ENCODE peak calls at places on chromosomes 11 and 22, in five cellular contexts. H is effector memory CD4-positive, alpha-beta T cell; J is CD8-positive, alpha-beta T cell; K is prostate gland; R is body of pancreas. F is an unnamed sample. For H3K4me1, the result is how much of the 10 kb centered on the place peaks cover.

GRCh38 chr11:72969894-72970335 is 155.7 kb downstream of the ATG16L2 start:
- DNase-seq in H (no peak), J (no peak), K (no peak), R (no peak), F (peak)

GRCh38 chr22:36409911-36410756 is 22.4 kb upstream of the MYH9 start:
- DNase-seq in H (peak), J (peak), K (peak), R (peak), F (peak)

GRCh38 chr11:19474211-19474610 is 233.5 kb upstream of the E2F8 start:
- DNase-seq in H (no peak), J (no peak), K (no peak), R (no peak), F (no peak)

GRCh38 chr22:30348837-30349236 is 7.9 kb downstream of the SF3A1 start:
- DNase-seq in H (no peak), J (no peak), K (no peak), R (no peak), F (no peak)

GRCh38 chr22:48889887-48890692 is 937.6 kb downstream of the BRD1 start:
- DNase-seq in H (no peak), J (no peak), K (no peak), R (no peak), F (no peak)

GRCh38 chr11:13963169-13963948 is 836 bp downstream of the SPON1 start:
- DNase-seq in H (no peak), J (peak), K (no peak), R (no peak), F (peak)

GRCh38 chr22:22933100-22933806 is 45.6 kb downstream of the IGLL5 start:
- DNase-seq in H (no peak), J (no peak), K (no peak), R (no peak), F (no peak)

GRCh38 chr11:10709299-10710086 is 15.9 kb upstream of the IRAG1 start:
- DNase-seq in H (no peak), J (no peak), K (no peak), R (no peak), F (no peak)

GRCh38 chr11:69417211-69418085 is 64.0 kb upstream of the LINC01488 start:
- DNase-seq in H (no peak), J (no peak), K (no peak), R (peak), F (no peak)

GRCh38 chr22:43319661-43320486 is 23.3 kb downstream of the SCUBE1 start:
- DNase-seq in H (no peak), J (no peak), K (no peak), R (no peak), F (no peak)

GRCh38 chr11:125284209-125284608 is 119.7 kb downstream of the PKNOX2 start:
- DNase-seq in H (no peak), J (no peak), K (no peak), R (no peak), F (no peak)

GRCh38 chr11:115128226-115128625 is 376.0 kb downstream of the CADM1 start:
- DNase-seq in H (no peak), J (no peak), K (no peak), R (no peak), F (no peak)

GRCh38 chr11:1469287-1469910 is 17.2 kb downstream of the MOB2 start:
- DNase-seq in H (no peak), J (no peak), K (no peak), R (no peak), F (no peak)

GRCh38 chr11:122494171-122494570 is 161.4 kb upstream of the UBASH3B start:
- DNase-seq in H (no peak), J (no peak), K (no peak), R (no peak), F (no peak)

GRCh38 chr11:65849366-65849765 is 8.6 kb downstream of the CFL1 start:
- DNase-seq in H (no peak), J (no peak), K (no peak), R (no peak), F (no peak)

GRCh38 chr11:67071420-67072284 is 15.0 kb downstream of the RHOD start:
- DNase-seq in H (peak), J (peak), K (peak), R (peak), F (peak)

GRCh38 chr11:121040614-121041002 is 16.7 kb downstream of the TBCEL start:
- DNase-seq in H (no peak), J (no peak), K (no peak), R (no peak), F (no peak)

DNA sequence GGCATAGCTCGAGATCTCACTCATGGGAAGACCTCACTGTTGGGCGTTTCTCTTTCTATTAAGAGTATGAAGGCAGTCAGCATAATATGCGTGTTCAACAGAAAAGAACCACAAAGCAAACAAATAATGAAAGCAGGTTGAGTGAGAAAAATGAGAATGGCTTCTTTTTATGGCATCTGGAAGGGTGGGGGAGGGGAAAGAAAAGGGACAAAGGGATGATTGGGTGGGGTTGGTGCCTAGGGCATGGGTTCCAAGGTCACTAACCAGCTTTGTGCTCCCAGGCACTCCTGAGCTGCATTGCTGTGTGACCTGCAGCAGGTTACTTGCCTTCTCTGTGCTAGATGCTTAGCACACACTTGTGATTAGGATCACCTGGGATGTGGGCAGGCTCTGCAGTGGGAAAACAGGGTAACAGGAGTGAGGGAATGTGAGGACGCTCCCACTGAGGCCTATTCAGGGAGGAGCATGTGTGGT is 74.6 kb downstream of the KIAA1671 start:
- DNase-seq in H (no peak), J (no peak), K (no peak), R (no peak), F (no peak)
- H3K27ac ChIP-seq in H (no peak), J (no peak), K (no peak), R (no peak), F (no peak)

GRCh38 chr11:119316729-119317591 is at the start of gene MCAM:
- DNase-seq in H (no peak), J (no peak), K (no peak), R (peak), F (no peak)

GRCh38 chr11:119315139-119316016 is 1.6 kb downstream of the MCAM start:
- DNase-seq in H (no peak), J (peak), K (no peak), R (peak), F (peak)

GRCh38 chr11:119317592-119318239 is 786 bp upstream of the MCAM start:
- DNase-seq in H (no peak), J (no peak), K (no peak), R (no peak), F (no peak)

GRCh38 chr11:119314748-119315138 is 2.2 kb downstream of the MCAM start:
- DNase-seq in H (no peak), J (no peak), K (no peak), R (no peak), F (no peak)

GRCh38 chr11:119316017-119316728 is 757 bp downstream of the MCAM start:
- DNase-seq in H (no peak), J (no peak), K (no peak), R (peak), F (no peak)
- H3K4me3 ChIP-seq in H (peak), J (peak), K (peak), R (no peak), F (peak)

GRCh38 chr22:19754701-19755144 is 5.9 kb upstream of the TBX1 start:
- DNase-seq in H (no peak), J (no peak), K (no peak), R (no peak), F (no peak)
- H3K4me1 ChIP-seq in H (under half), J (under half), K (under half), R (under half), F (under half)

GRCh38 chr22:17434856-17435255 is 65.6 kb downstream of the CECR2 start:
- DNase-seq in H (no peak), J (no peak), K (no peak), R (no peak), F (no peak)

GRCh38 chr22:17436382-17436951 is 67.2 kb downstream of the CECR2 start:
- DNase-seq in H (no peak), J (no peak), K (no peak), R (no peak), F (no peak)

GRCh38 chr22:17435375-17435774 is 66.1 kb downstream of the CECR2 start:
- DNase-seq in H (no peak), J (no peak), K (no peak), R (no peak), F (no peak)

GRCh38 chr22:17441326-17441725 is 72.1 kb downstream of the CECR2 start:
- DNase-seq in H (no peak), J (no peak), K (no peak), R (no peak), F (no peak)

GRCh38 chr22:17436981-17437410 is 67.7 kb downstream of the CECR2 start:
- DNase-seq in H (no peak), J (no peak), K (no peak), R (no peak), F (no peak)
- H3K27ac ChIP-seq in H (no peak), J (no peak), K (no peak), R (no peak), F (no peak)

GRCh38 chr11:48036466-48036865 is 56.1 kb downstream of the PTPRJ start:
- DNase-seq in H (no peak), J (no peak), K (no peak), R (no peak), F (no peak)

GRCh38 chr11:48037709-48038468 is 57.5 kb downstream of the PTPRJ start:
- DNase-seq in H (no peak), J (no peak), K (no peak), R (no peak), F (no peak)

GRCh38 chr11:48036011-48036410 is 55.7 kb downstream of the PTPRJ start:
- DNase-seq in H (no peak), J (no peak), K (no peak), R (no peak), F (no peak)

GRCh38 chr11:48033918-48034341 is 53.6 kb downstream of the PTPRJ start:
- DNase-seq in H (no peak), J (no peak), K (no peak), R (no peak), F (no peak)

DNA sequence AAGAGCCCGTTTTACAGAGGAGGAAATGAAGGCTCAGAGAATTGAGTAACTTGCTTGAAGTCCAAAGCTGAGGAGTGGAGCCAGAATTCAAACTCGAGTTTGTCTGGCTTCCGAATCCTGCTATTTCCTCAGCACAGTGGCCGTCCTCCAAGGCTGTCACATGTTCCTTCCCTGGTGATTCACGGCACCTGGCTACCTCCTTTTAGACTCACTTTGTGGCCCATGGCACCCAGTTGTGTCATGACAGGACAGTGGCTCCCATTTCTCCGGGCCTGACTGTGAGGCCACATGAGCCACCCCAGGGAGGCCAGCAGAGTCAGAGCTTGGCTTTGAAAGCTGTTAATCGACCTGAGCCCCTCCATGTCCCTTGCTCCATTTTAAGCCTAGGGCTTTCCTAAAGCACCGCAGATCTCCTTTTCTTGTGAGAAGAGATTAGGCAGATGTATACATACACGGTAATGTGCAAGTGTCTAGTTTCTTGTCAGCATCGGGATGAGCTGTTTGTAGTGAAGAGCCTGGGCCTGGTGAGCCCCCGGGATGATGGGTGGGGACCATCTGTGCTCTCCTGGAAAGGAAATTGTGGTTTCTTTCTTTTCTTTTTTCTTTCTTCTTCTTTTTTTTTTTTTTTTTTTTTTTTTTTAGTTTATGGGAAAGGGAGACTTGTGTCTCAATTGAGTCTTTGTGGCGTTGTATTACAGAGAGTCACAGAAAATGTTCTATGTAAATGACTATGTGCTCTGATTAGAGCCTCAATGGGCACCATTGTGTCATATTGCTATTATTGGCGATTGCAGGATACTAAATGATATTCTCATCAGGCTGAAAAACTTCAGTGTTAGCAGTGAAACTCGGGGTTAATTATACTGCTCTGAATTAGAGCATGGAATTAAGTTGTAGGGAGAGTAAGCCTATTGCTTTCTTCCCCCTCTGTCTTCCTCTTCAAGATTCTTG is 54.8 kb downstream of the PTPRJ start:
- DNase-seq in H (no peak), J (no peak), K (no peak), R (peak), F (no peak)
- H3K4me3 ChIP-seq in H (no peak), J (no peak), K (no peak), R (no peak), F (peak)

DNA sequence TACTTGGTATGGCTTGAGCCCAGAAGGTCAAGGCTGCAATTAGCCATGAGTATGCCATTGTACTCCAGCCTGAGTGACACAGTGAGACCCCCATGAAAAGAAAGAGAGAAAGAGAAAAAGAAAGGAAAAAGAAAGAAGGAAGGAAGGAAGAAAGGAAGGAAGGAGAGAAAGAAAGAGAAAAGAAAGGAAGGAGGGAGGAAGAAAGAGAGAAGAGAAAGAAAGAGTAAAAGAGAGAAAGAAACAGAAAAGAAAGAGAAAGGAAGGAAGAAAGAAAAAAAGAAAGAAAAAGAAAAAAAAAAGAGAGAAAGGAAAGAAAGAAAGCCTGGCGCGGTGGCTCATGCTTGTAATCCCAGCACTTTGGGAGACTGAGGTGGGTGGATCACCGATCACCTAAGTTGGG is 77.5 kb downstream of the CSTPP1 start:
- DNase-seq in H (no peak), J (no peak), K (no peak), R (no peak), F (no peak)
- H3K4me1 ChIP-seq in H (under half), J (under half), K (under half), R (under half), F (under half)

DNA sequence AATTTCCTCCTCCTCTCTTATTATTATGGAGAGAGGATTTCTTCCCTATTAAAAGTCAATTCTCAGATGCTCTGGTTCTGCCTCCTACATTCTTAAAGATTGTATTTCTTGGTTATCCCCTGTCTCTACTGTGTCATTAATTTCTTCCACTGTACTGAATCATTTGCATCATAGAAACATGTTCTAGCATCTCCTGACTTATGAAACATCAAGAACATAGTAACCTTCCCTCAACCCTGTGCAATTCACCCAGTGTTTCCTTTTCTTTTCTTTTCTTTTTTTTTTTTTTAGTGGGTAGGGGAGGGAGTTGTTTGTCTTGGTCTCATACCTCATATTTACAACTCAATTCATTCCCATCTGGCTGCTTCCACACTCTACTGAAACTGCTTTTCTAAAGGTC is 288.0 kb upstream of the PLET1 start:
- DNase-seq in H (no peak), J (no peak), K (no peak), R (no peak), F (no peak)
- H3K27ac ChIP-seq in H (no peak), J (no peak), K (no peak), R (no peak), F (no peak)

DNA sequence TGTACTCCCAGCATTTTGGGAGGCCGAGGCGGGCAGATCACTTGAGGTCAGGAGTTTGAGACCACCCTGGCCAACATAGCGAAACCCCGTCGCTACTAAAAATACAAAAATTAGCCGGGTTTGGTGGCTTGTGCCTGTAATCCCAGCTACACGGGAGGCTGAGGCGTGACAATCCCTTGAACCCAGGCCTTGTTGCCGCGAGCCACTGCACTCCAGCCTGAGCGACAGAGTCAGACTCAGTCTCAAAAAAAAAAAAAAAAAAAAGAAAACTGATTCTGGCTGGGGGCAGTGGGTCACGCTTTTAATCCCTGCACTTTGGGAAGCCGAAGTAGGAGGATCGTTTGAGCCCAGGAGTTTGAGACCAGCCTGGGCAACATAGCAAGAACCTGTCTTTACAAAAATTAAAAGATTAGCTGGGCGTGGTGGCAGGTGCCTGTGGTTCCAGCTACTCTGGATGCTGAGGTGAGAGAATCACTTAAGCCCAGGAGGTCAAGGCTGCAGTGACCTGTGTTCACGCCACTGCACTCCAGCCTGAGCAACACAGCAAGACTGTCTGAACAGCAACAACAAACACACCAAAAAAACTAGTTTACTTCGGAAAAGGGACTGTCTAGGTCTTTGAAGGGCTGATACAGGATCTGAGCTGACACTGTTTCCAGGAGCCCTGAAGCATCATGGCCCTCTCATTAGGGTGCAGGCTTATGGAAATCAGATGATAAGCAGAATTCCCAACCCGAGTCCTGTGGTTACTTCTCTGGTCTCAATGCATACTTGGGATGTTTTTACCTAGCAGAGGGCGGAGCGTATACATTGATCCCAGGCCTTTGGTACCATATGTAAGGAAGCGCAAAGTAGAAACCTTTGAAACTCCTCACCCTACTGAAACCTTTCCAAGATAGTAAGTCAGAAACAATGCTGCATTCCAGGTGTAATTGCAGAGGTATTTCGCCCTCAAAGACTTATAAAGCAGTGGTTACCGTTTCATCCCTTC is 1.8 kb upstream of the CHKB start:
- DNase-seq in H (no peak), J (no peak), K (no peak), R (no peak), F (no peak)
- H3K4me3 ChIP-seq in H (no peak), J (no peak), K (no peak), R (no peak), F (no peak)

GRCh38 chr11:94803491-94803890 is 35.3 kb downstream of the AMOTL1 start:
- DNase-seq in H (no peak), J (no peak), K (no peak), R (no peak), F (no peak)
- H3K4me1 ChIP-seq in H (under half), J (under half), K (under half), R (under half), F (under half)

DNA sequence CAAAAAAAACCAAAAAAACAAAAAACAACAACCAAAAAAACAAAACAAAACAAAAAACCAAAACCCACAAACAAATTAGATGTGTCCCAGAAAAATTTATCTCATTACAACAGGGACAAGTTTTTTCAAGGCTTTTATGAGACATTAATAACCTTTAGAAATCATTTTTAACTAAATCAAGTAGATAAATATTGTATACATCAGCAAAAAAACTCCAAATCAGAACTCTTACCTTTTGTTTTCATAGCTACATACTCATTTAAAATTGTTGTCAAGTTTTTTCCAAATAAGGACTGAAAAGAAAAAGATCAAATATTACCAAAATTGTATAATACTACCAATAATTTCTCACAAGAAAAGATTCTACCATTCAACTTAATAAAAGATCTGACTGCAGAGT is 28.7 kb downstream of the NPAT start:
- DNase-seq in H (no peak), J (no peak), K (no peak), R (no peak), F (no peak)
- H3K27ac ChIP-seq in H (no peak), J (no peak), K (no peak), R (no peak), F (no peak)